ENCODE peak calls at places on chromosomes 13 and 19, in seven cellular contexts. Z is cardiac fibroblast; F is neural progenitor cell; J is NCI-H774; S is stimulated activated CD4-positive, alpha-beta T cell treated with anti-CD3 and anti-CD28 coated beads, Interleukin-1b, Interleukin-23, amount 100 ng/mL, for 1 hour; H is NCI-H1694 treated with DMSO at 0.1 percent for 48 hours; P is EL. U is an unnamed sample.

GRCh38 chr19:31214086-31214485 is 135.2 kb downstream of the TSHZ3 start:
- DNase-seq in S (peak), H (no peak), F (no peak), Z (peak), J (no peak), P (peak), U (no peak)

GRCh38 chr13:74557870-74558269 is 423.7 kb upstream of the KLF12 start:
- DNase-seq in P (no peak), J (no peak), H (no peak), F (no peak), S (no peak), Z (no peak), U (no peak)

GRCh38 chr19:38638461-38638860 is 9.0 kb upstream of the ACTN4 start:
- DNase-seq in P (no peak), J (no peak), H (no peak), F (no peak), Z (no peak), S (no peak), U (no peak)

GRCh38 chr19:2433854-2434253 is 6.5 kb upstream of the TIMM13 start:
- DNase-seq in J (no peak), P (no peak), F (no peak), Z (no peak), H (no peak), S (no peak), U (no peak)

GRCh38 chr19:2812414-2813234 is 7.0 kb upstream of the ZNF554 start:
- DNase-seq in F (no peak), H (no peak), Z (no peak), P (no peak), J (no peak), S (no peak), U (no peak)

GRCh38 chr19:52566588-52566987 is 3.5 kb upstream of the ZNF701 start:
- DNase-seq in Z (peak), J (no peak), S (no peak), P (peak), F (no peak), H (no peak), U (no peak)

GRCh38 chr13:26184791-26185250 is 37.3 kb downstream of the RNF6 start:
- DNase-seq in P (peak), J (peak), S (peak), F (peak), H (peak), Z (peak), U (peak)

GRCh38 chr13:111913790-111914189 is 153.2 kb upstream of the SOX1 start:
- DNase-seq in Z (no peak), H (no peak), J (peak), F (no peak), S (no peak), P (no peak), U (no peak)

GRCh38 chr13:80669112-80669511 is 328.2 kb upstream of the SPRY2 start:
- DNase-seq in F (no peak), J (no peak), Z (no peak), H (no peak), P (no peak), S (no peak), U (no peak)

GRCh38 chr13:43908156-43909126 is 28.7 kb downstream of the LACC1 start:
- DNase-seq in H (peak), F (peak), J (no peak), Z (peak), S (no peak), P (peak), U (peak)